ENCODE peak calls at places on chromosomes 13 and 19, in five cellular contexts. M, N, F, T and S are unnamed samples.

GRCh38 chr13:25990801-25991200 is 61.0 kb downstream of the SHISA2 start:
- DNase-seq in M (no peak), T (no peak), F (no peak), N (no peak), S (no peak)

GRCh38 chr13:74136089-74136658 is 2.0 kb upstream of the KLF12 start:
- DNase-seq in M (no peak), N (peak; percentile 28), T (no peak), F (peak; percentile 67), S (peak; percentile 30)

GRCh38 chr19:40585677-40586422 is 9.2 kb downstream of the SHKBP1 start:
- DNase-seq in N (no peak), T (no peak), M (no peak), F (no peak), S (no peak)

GRCh38 chr13:33296793-33297425 is 11.4 kb upstream of the STARD13 start:
- DNase-seq in M (peak; percentile 53), T (no peak), N (no peak), F (no peak), S (no peak)

GRCh38 chr19:39469567-39469966 is 11.1 kb upstream of the TIMM50 start:
- DNase-seq in N (no peak), M (no peak), F (no peak), T (no peak), S (no peak)

GRCh38 chr13:43874512-43875092 is 4.9 kb downstream of the CCDC122 start:
- DNase-seq in T (no peak), M (no peak), F (no peak), N (no peak), S (no peak)

GRCh38 chr13:31234729-31235128 is 35.0 kb downstream of the B3GLCT start:
- DNase-seq in M (no peak), T (no peak), N (no peak), F (no peak), S (no peak)

GRCh38 chr19:48568345-48568886 is 16.4 kb downstream of the SULT2B1 start:
- DNase-seq in M (peak; percentile 97), F (peak; percentile 82), N (peak; percentile 87), T (no peak), S (peak; percentile 77)

DNA sequence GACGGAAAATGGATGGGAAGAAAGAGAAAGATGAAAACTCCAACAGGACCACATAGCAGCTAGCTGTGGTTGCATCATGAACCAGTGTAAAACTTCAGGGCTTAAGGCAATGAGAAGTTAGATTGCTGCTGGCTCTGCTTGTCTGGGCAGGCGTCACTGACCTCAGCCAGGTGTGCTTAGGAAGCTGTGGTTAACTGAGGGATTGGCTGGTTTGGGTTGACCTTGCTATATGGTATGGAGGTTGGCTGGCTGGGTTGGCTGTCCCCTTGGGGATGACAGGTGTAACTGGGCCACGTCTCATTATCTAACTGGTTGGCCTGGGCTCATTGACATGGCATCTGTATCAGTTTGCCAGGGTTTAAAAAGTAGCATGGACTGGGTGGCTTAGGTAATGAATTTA is 40.9 kb downstream of the NLRP4 start:
- DNase-seq in F (no peak), M (no peak), N (no peak), T (no peak), S (no peak)
- H3K9me3 ChIP-seq in F (no peaks in the 10 kb centered on the region), M (no peaks in the 10 kb centered on the region), N (peaks cover 18% of the 10 kb centered on the region), T (peaks cover 28% of the 10 kb centered on the region), S (no peaks in the 10 kb centered on the region)

GRCh38 chr19:20660473-20660872 is 898 bp downstream of the ZNF626 start:
- DNase-seq in N (no peak), T (no peak), M (peak; percentile 12), F (no peak), S (no peak)
- H3K9me3 ChIP-seq in N (no peaks in the 10 kb centered on the region), T (peaks cover 5% of the 10 kb centered on the region), M (no peaks in the 10 kb centered on the region), F (no peaks in the 10 kb centered on the region), S (no peaks in the 10 kb centered on the region)

GRCh38 chr13:55000844-55001243 is 1972.2 kb downstream of the OLFM4 start:
- DNase-seq in F (no peak), N (no peak), M (no peak), T (no peak), S (no peak)
- H3K9me3 ChIP-seq in F (no peaks in the 10 kb centered on the region), N (peaks cover 5% of the 10 kb centered on the region), M (no peaks in the 10 kb centered on the region), T (no peaks in the 10 kb centered on the region), S (no peaks in the 10 kb centered on the region)

DNA sequence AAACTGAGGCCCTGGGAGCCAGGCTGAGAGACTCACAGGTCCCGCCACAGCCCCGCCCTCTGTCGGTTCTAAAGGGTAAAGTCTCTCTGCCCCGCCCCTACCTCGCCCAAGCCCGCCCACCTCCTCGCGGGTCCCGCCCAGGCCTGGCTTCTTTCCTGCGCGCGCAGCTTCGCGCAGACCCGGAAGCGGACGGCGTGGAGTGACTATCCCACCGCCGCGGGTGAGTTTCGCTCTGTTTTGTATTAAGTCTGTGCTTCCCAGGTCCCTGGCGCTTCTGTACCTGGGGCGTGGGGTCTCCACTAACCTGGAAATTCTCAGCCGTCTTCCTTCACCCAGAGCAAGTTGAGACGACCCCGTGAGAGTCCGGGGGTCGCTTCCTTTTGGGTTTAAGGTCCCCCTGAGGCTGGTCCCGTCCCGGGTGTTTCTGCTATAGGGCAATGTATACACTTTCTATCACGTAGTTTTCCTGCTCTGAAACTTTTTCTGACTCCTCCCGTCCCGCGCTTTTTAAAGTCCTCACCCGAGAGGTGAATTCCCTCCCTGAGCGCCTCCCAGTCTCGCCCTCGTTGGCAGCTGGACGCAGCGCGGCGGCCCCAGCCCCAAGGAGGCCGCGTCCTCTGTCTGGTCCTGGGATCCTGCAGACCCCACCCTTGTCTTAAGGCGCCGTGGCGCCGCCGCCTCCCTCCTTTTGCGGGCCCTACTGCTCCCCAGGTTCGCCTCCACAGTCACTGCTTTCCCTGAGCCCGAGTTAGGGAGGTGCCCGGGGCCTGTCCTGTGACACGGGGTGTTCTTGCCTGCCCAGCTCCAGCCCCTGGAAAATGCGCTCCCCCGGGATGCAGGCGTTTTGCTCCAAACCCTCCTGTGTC is at the start of gene ZNF765:
- DNase-seq in F (peak; percentile 99), N (peak; percentile 97), T (peak; percentile 93), M (peak; percentile 97), S (peak; percentile 95)
- H3K9me3 ChIP-seq in F (no peaks in the 10 kb centered on the region), N (no peaks in the 10 kb centered on the region), T (no peaks in the 10 kb centered on the region), M (no peaks in the 10 kb centered on the region), S (no peaks in the 10 kb centered on the region)

DNA sequence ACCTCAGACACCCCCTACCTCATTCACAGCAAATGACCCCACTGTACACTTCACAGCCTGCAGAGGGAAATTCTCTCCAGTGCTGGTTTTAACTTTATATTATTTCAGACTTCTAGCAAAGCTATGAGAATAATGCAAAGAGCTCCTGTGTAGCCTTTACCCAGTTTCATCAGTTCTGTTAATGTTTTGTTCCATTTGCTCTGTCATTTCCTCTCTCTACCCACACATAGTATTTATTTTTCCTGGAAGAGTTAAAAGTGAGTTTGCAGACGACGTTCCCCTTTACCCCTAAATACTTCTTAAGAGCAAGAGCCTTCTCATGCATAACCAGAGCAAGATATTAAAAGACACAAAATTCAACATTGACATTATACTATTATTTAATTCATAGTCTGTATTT is 49.9 kb upstream of the ADGRE1 start:
- DNase-seq in T (no peak), N (no peak), F (no peak), M (no peak), S (no peak)
- H3K9me3 ChIP-seq in T (no peaks in the 10 kb centered on the region), N (no peaks in the 10 kb centered on the region), F (no peaks in the 10 kb centered on the region), M (no peaks in the 10 kb centered on the region), S (no peaks in the 10 kb centered on the region)

DNA sequence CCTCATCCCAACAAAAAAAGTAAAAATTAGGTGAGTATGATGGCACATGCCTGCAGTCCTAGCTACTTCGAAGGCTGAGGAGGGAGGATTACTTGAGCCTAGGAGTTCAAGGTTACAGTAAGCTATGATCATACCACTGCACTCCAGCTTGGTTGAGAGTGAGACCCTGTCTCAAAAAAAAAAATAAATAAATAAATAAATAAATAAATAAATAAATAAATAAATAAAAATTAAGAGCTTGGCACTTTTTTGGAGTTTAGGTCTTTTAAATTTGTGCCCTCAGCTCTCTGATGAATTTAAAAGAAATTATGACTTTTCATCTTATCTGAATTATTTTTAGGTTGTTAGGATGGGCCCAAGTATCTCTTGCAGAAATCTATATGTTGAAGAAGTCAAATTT is 8.9 kb downstream of the ZNF420 start:
- DNase-seq in N (no peak), F (no peak), T (no peak), M (no peak), S (no peak)
- H3K9me3 ChIP-seq in N (peaks cover 33% of the 10 kb centered on the region), F (no peaks in the 10 kb centered on the region), T (peaks cover 13% of the 10 kb centered on the region), M (peaks cover 7% of the 10 kb centered on the region), S (peaks cover 17% of the 10 kb centered on the region)

GRCh38 chr19:15616627-15617270 is 1.7 kb downstream of the CYP4F8 start:
- DNase-seq in M (no peak), N (no peak), T (no peak), F (no peak), S (no peak)
- H3K9me3 ChIP-seq in M (no peaks in the 10 kb centered on the region), N (no peaks in the 10 kb centered on the region), T (peaks cover 57% of the 10 kb centered on the region), F (no peaks in the 10 kb centered on the region), S (no peaks in the 10 kb centered on the region)

DNA sequence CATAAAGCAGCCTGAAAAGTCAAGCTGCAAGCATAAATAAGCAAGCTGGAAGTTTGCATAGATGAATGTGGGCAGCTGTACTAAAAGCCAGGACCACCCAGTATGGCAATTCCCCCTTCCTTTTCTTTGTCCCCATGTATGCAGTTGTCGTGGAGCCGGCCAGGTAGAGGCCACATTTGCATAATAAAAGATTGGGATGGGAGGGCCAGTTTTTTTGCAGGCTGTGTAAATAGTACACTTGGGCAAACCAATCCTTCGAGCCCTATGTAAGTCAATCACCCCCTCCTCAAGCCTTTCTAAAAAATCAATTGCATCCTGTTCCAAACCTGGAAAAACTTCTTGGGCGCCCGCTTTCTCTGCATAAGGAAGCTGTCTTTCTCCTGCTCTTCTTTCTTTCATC is 13.1 kb upstream of the ZNF99 start:
- DNase-seq in N (no peak), M (no peak), T (no peak), F (no peak), S (no peak)
- H3K9me3 ChIP-seq in N (peaks cover 35% of the 10 kb centered on the region), M (no peaks in the 10 kb centered on the region), T (peaks cover 12% of the 10 kb centered on the region), F (no peaks in the 10 kb centered on the region), S (no peaks in the 10 kb centered on the region)

GRCh38 chr19:51916167-51916566 is 11.1 kb upstream of the ZNF613 start:
- DNase-seq in M (no peak), T (no peak), F (no peak), N (no peak), S (no peak)

GRCh38 chr19:51915324-51915867 is 10.6 kb upstream of the ZNF649 start:
- DNase-seq in T (no peak), N (no peak), M (no peak), F (no peak), S (no peak)

GRCh38 chr19:51921949-51922348 is 5.3 kb upstream of the ZNF613 start:
- DNase-seq in T (no peak), M (no peak), N (no peak), F (no peak), S (no peak)

GRCh38 chr19:51919606-51920005 is 7.7 kb upstream of the ZNF613 start:
- DNase-seq in F (no peak), N (no peak), M (no peak), T (no peak), S (no peak)
- H3K9me3 ChIP-seq in F (no peaks in the 10 kb centered on the region), N (peaks cover 92% of the 10 kb centered on the region), M (peaks cover 63% of the 10 kb centered on the region), T (peaks cover 25% of the 10 kb centered on the region), S (peaks cover 11% of the 10 kb centered on the region)